ENCODE peak calls at places on chromosome 16, in nine cellular contexts. C is neural progenitor cell; X is IMR-90; R is left lung; L is fibroblast of lung; H is tibial artery; F is HCT116; W is H1; B is CD8-positive, alpha-beta T cell. D is an unnamed sample.

GRCh38 chr16:25109643-25110042 is 1.9 kb upstream of the LCMT1 start:
- DNase-seq in W (no peak), F (peak; percentile 87), R (no peak), L (peak; percentile 91), B (no peak), H (peak; percentile 51), X (peak; percentile 98), C (no peak), D (no peak)

GRCh38 chr16:27164280-27164837 is 39.0 kb upstream of the KDM8 start:
- DNase-seq in R (no peak), C (no peak), W (no peak), H (no peak), X (no peak), L (no peak), F (no peak), B (no peak), D (no peak)

GRCh38 chr16:31092330-31092729 is 2.3 kb downstream of the VKORC1 start:
- DNase-seq in C (no peak), R (no peak), W (no peak), L (no peak), H (no peak), B (no peak), F (no peak), X (peak; percentile 55), D (no peak)

GRCh38 chr16:48525201-48526057 is 84.6 kb downstream of the N4BP1 start:
- DNase-seq in B (no peak), X (no peak), C (no peak), L (no peak), F (no peak), H (no peak), R (no peak), W (no peak), D (peak; percentile 31)

GRCh38 chr16:88455610-88456355 is 2.7 kb downstream of the ZFPM1 start:
- DNase-seq in C (peak; percentile 60), F (peak; percentile 56), R (no peak), W (peak; percentile 67), H (no peak), B (no peak), X (peak; percentile 43), L (peak; percentile 33), D (peak; percentile 78)

GRCh38 chr16:11152205-11152604 is 103.8 kb downstream of the SOCS1 start:
- DNase-seq in B (no peak), W (no peak), X (no peak), H (no peak), F (no peak), L (no peak), C (no peak), R (peak; percentile 13), D (no peak)

GRCh38 chr16:35306915-35307314 is 1847.5 kb downstream of the TP53TG3F start:
- DNase-seq in F (no peak), X (no peak), C (no peak), W (no peak), B (no peak), L (no peak), R (no peak), H (no peak), D (no peak)

GRCh38 chr16:86455116-86455515 is 55.2 kb upstream of the FOXF1 start:
- DNase-seq in F (no peak), C (no peak), W (no peak), H (no peak), L (peak; percentile 95), B (no peak), R (no peak), X (peak; percentile 100), D (no peak)

GRCh38 chr16:78684655-78685400 is 585.4 kb downstream of the WWOX start:
- DNase-seq in H (peak; percentile 74), F (no peak), B (no peak), R (no peak), X (no peak), W (no peak), L (peak; percentile 58), C (no peak), D (no peak)

GRCh38 chr16:27439273-27440018 is 37.5 kb downstream of the IL21R start:
- DNase-seq in L (no peak), C (no peak), W (no peak), B (no peak), H (no peak), R (no peak), X (no peak), F (no peak), D (peak; percentile 50)

GRCh38 chr16:14004031-14004718 is 66.9 kb upstream of the MRTFB start:
- DNase-seq in C (no peak), X (no peak), B (no peak), H (peak; percentile 40), R (no peak), W (no peak), L (no peak), F (no peak), D (no peak)

GRCh38 chr16:15779664-15780351 is 77.0 kb downstream of the MYH11 start:
- DNase-seq in F (no peak), H (no peak), X (no peak), B (no peak), W (no peak), R (no peak), L (no peak), C (no peak), D (no peak)

GRCh38 chr16:66551362-66551761 is 1.0 kb upstream of the CKLF start:
- DNase-seq in W (no peak), L (no peak), F (peak; percentile 36), X (peak; percentile 9), C (peak; percentile 37), H (no peak), R (no peak), B (no peak), D (no peak)

GRCh38 chr16:84629580-84629979 is 11.7 kb upstream of the COTL1 start:
- DNase-seq in C (no peak), R (no peak), L (no peak), X (no peak), F (no peak), W (no peak), B (no peak), H (no peak), D (no peak)

GRCh38 chr16:79267146-79267545 is 333.4 kb downstream of the MAF start:
- DNase-seq in C (no peak), F (no peak), H (no peak), R (no peak), X (no peak), W (no peak), L (no peak), B (no peak), D (no peak)

DNA sequence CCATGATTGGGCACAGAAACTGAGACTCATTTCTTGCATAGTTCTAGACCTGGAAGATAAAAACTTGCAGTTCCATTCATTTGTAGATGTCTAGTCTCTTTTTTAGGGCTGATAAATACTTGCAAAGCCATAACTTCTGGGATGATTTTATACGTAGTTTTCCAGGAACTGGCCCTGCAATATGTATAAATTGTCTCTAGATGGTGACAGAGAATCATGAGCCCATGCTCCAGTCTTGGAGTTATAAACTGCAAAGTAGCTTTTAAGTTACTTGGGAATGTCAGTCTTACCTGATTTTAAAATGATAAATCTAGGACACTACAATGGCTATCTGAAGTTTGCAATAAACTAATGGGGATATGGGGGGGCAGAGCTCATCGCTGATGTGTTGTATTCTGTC is 3.0 kb upstream of the ADAMTS18 start:
- DNase-seq in W (no peak), X (no peak), L (peak; percentile 52), F (no peak), C (peak; percentile 48), R (no peak), H (no peak), B (no peak), D (no peak)
- TF ChIP-seq CTCF in W (no peak), X (no peak), L (no peak), F (no peak), C (peak; percentile 66), R (no peak), H (no peak), B (no peak), D (no peak)

GRCh38 chr16:65125871-65126270 is 4.0 kb upstream of the CDH11 start:
- DNase-seq in F (no peak), X (peak; percentile 47), C (no peak), B (no peak), L (no peak), R (no peak), W (no peak), H (no peak), D (no peak)
- H3K4me3 ChIP-seq in F (no peak overlapping the region), X (no peak overlapping the region), C (no peak overlapping the region), B (no peak overlapping the region), L (no peak overlapping the region), R (no peak overlapping the region), W (no peak overlapping the region), H (no peak overlapping the region), D (no peak overlapping the region)

DNA sequence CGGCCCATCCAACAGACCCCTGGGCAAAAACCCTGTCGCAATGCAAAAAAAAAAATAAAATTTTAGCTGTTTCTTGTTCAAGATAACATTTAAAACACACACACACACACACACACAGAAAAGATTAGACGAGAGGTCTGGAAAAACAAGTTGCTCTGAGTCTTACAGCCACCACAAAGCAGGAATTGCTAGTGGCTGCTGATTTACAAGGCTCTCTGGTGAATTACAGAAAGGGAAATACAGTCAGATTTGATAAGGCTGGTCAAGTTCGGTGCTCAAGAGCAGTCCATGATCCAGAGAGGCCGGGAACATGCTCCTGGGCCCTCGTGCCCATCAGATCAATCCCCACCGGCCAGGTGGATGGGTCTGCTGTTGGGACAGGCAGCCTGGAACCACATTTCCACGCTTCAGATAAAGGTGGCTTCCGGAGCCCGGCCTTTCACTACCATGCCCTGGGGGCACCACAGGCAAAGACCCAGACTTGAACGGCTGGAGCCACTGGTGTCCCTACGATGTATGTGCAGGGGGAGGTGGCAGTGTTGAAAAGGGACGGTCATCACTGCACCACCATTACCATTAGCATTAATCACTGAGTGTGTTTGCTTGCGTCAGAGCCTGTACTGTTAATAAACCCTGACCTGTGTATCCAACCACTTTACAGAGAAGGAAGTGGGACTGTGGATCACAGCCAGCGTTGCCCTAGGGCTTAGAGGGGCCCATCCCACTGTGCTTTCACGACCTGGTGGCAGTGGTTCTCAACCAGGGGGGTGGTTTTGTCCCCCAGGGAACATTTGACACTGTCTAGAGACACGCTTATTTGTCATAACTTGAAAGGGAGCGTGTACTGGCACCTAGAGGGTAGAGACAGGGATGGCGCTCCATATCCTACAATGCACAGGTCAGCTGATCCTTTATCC is 95.1 kb downstream of the XYLT1 start:
- DNase-seq in F (no peak), H (no peak), X (no peak), R (no peak), L (no peak), W (no peak), B (no peak), C (no peak), D (no peak)
- H3K36me3 ChIP-seq in F (no peaks in the 10 kb centered on the region), H (no peaks in the 10 kb centered on the region), X (no peaks in the 10 kb centered on the region), R (no peaks in the 10 kb centered on the region), L (no peaks in the 10 kb centered on the region), W (no peaks in the 10 kb centered on the region), B (no peaks in the 10 kb centered on the region), C (no peaks in the 10 kb centered on the region), D (no peaks in the 10 kb centered on the region)

DNA sequence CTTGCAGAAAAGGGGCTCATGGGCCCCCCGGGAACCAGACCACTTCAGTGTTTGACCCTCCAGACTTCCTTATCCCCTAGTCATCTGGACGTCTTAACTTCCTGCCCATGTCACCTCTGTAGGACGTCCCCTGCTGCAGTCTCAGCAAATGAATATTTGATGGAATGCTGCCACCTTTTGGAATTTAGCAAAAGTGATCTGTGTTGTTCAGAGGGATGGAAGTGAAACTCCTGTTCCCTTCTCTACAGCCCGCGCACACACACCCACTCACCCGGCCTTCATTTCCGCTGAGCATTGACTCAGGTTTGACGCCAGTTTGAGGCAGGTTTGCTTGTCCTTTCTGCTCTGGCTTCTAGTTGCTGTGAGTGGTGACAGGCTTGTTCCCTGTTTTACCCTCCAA is 507.2 kb upstream of the EEF2KMT start:
- DNase-seq in R (no peak), H (no peak), B (no peak), C (peak; percentile 70), F (peak; percentile 8), W (no peak), L (no peak), X (no peak), D (no peak)
- TF ChIP-seq CTCF in R (no peak), H (no peak), B (no peak), C (peak; percentile 65), F (peak; percentile 28), W (no peak), L (no peak), X (no peak), D (peak; percentile 17)

GRCh38 chr16:4376126-4376819 is 4.6 kb downstream of the VASN start:
- DNase-seq in C (peak; percentile 4), H (peak; percentile 92), X (peak; percentile 84), L (peak; percentile 90), B (no peak), W (no peak), F (no peak), R (peak; percentile 93), D (peak; percentile 94)
- H3K4me3 ChIP-seq in C (no peak overlapping the region), H (peak overlapping the region; percentile 61), X (peak overlapping the region; percentile 12), L (peak overlapping the region; percentile 24), B (no peak overlapping the region), W (no peak overlapping the region), F (no peak overlapping the region), R (no peak overlapping the region), D (peak overlapping the region; percentile 29)